ENCODE peak calls at places on chromosome 16, in five cellular contexts. I, V, Z, T and J are unnamed samples.

GRCh38 chr16:88785106-88785924 is at the start of gene PIEZO1:
- DNase-seq in T (peak), V (peak), I (peak), Z (no peak), J (peak)

GRCh38 chr16:10504404-10504885 is 76.0 kb downstream of the EMP2 start:
- DNase-seq in I (no peak), V (peak), T (no peak), Z (no peak), J (no peak)

GRCh38 chr16:72924918-72925630 is 122.9 kb downstream of the ZFHX3 start:
- DNase-seq in T (no peak), V (no peak), I (no peak), Z (no peak), J (no peak)

GRCh38 chr16:3074860-3075545 is 9.6 kb downstream of the IL32 start:
- DNase-seq in V (no peak), T (no peak), I (no peak), Z (no peak), J (peak)

GRCh38 chr16:10181196-10182162 is 749 bp downstream of the GRIN2A start:
- DNase-seq in I (peak), T (peak), Z (peak), V (peak), J (peak)

GRCh38 chr16:89922884-89923639 is at the start of gene TUBB3:
- DNase-seq in V (peak), Z (peak), I (peak), T (peak), J (peak)

GRCh38 chr16:54070944-54071343 is 215.6 kb downstream of the IRX3 start:
- DNase-seq in I (no peak), Z (no peak), T (no peak), V (no peak), J (no peak)

GRCh38 chr16:27472091-27473020 is 70.4 kb downstream of the IL21R start:
- DNase-seq in I (no peak), V (no peak), T (peak), Z (no peak), J (no peak)

GRCh38 chr16:84519855-84520254 is 15.4 kb upstream of the MEAK7 start:
- DNase-seq in Z (no peak), T (no peak), V (no peak), I (no peak), J (no peak)

GRCh38 chr16:89821438-89822187 is 5.2 kb upstream of the FANCA start:
- DNase-seq in Z (no peak), V (no peak), T (no peak), I (no peak), J (no peak)

GRCh38 chr16:11155284-11155806 is 100.7 kb downstream of the SOCS1 start:
- DNase-seq in I (no peak), V (no peak), Z (peak), T (no peak), J (no peak)

GRCh38 chr16:25257956-25258855 is 561 bp upstream of the ZKSCAN2 start:
- DNase-seq in V (peak), I (peak), T (peak), Z (peak), J (peak)

GRCh38 chr16:89864421-89864820 is 9.0 kb upstream of the TCF25 start:
- DNase-seq in Z (peak), V (no peak), T (no peak), I (peak), J (no peak)

GRCh38 chr16:75088934-75089333 is 27.6 kb downstream of the LDHD start:
- DNase-seq in T (no peak), V (no peak), Z (no peak), I (no peak), J (no peak)

GRCh38 chr16:24504467-24505345 is 34.7 kb upstream of the RBBP6 start:
- DNase-seq in I (peak), V (peak), Z (peak), T (no peak), J (peak)

GRCh38 chr16:56457927-56458470 is 6.6 kb downstream of the OGFOD1 start:
- DNase-seq in I (no peak), Z (no peak), T (no peak), V (no peak), J (no peak)

GRCh38 chr16:50711862-50712567 is 18.6 kb downstream of the NOD2 start:
- DNase-seq in V (no peak), I (no peak), Z (no peak), T (no peak), J (no peak)

GRCh38 chr16:87762071-87762571 is 3.7 kb downstream of the KLHDC4 start:
- DNase-seq in V (no peak), I (no peak), T (no peak), Z (no peak), J (no peak)

GRCh38 chr16:88282221-88283041 is 100.3 kb upstream of the ZNF469 start:
- DNase-seq in I (peak), V (no peak), T (no peak), Z (no peak), J (no peak)

GRCh38 chr16:27786221-27786848 is 236.4 kb downstream of the KATNIP start:
- DNase-seq in I (no peak), V (no peak), Z (no peak), T (no peak), J (no peak)

GRCh38 chr16:54006693-54007092 is 279.9 kb downstream of the IRX3 start:
- DNase-seq in I (no peak), Z (peak), V (no peak), T (no peak), J (no peak)

GRCh38 chr16:84874983-84875382 is 55.2 kb downstream of the CRISPLD2 start:
- DNase-seq in V (no peak), I (no peak), Z (no peak), T (no peak), J (no peak)

GRCh38 chr16:1651055-1651454 is 27.0 kb upstream of the JPT2 start:
- DNase-seq in V (no peak), I (no peak), T (no peak), Z (no peak), J (no peak)

GRCh38 chr16:13839577-13839976 is 80.4 kb upstream of the ERCC4 start:
- DNase-seq in V (no peak), T (no peak), Z (no peak), I (no peak), J (no peak)

GRCh38 chr16:10995555-10995954 is 51.2 kb downstream of the CLEC16A start:
- DNase-seq in V (no peak), Z (no peak), T (no peak), I (no peak), J (no peak)

GRCh38 chr16:24218299-24218698 is 37.8 kb upstream of the CACNG3 start:
- DNase-seq in I (no peak), T (no peak), V (no peak), Z (no peak), J (no peak)

GRCh38 chr16:27437946-27438345 is 36.0 kb downstream of the IL21R start:
- DNase-seq in Z (no peak), V (no peak), T (peak), I (no peak), J (no peak)

DNA sequence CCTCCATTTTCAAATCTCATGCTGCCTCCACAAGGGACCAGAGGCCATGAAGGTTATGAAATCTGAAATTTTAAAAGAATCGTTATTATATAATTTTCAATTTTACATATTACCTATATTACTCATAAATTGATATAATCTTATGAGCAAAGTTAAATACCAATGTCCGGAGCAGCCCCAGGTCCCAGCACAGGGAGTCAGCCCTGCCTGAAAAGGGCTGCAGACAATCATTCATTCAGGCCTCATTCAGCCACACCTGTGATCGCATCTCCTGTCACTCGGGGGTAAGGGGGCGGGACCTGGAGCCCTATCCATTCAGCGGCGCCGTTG is 172.5 kb downstream of the AHSP start:
- DNase-seq in I (no peak), Z (no peak), V (no peak), T (no peak), J (no peak)
- H3K4me3 ChIP-seq in I (peak), Z (peak), V (peak), T (peak), J (peak)

DNA sequence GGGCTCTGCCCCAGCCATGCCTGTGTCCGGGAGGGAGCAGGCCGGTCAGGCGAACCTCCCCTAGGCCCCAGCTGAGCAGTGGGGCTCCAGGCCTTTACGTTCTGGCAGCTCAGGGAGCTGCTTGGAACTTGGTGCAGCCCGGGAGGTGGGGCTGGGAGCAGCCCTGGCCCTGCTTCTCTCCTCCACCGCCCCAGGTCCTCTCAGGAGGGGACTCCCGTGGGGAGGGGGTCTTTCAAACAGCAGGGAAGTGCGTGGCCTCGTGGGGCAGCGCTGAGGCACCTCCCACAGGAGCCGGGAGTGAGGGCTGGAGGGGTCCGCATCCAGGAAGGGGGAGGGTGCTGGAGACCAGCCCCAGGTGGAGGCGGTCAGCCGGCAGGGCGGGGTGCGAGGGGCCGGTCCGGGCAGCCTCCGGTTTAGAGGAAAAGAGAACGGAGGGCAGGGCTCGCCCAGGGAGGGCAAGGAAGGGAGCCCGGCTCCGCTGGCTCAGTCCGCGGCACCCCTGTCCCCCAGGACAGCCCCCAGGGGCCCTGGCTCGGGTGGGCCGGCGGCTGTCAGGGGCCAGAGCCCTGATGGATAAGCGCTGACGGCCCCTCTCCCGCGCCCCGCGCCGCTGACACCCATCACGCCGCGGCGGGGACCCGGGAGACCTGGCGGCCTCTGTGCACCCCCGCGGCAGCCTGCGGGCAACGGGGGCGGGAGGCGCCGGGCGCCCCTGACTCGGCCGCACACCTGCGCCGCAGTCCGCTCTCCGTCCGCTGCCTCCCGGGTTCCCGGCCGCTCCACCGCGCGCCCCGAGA is 585 bp upstream of the PRR35 start:
- DNase-seq in T (no peak), Z (no peak), V (no peak), I (no peak), J (no peak)
- H3K4me3 ChIP-seq in T (no peak), Z (no peak), V (peak), I (no peak), J (no peak)

GRCh38 chr16:21663889-21664647 is at the start of gene OTOA:
- DNase-seq in I (peak), Z (no peak), V (peak), T (peak), J (no peak)
- H3K4me3 ChIP-seq in I (no peak), Z (no peak), V (peak), T (peak), J (no peak)

GRCh38 chr16:66947302-66948033 is 12.2 kb downstream of the CES2 start:
- DNase-seq in I (peak), V (peak), Z (peak), T (peak), J (peak)
- H3K4me3 ChIP-seq in I (peak), V (no peak), Z (peak), T (peak), J (no peak)

GRCh38 chr16:86396318-86396882 is 113.9 kb upstream of the FOXF1 start:
- DNase-seq in I (peak), V (no peak), Z (peak), T (no peak), J (no peak)
- H3K4me3 ChIP-seq in I (peak), V (no peak), Z (no peak), T (no peak), J (no peak)